ENCODE peak calls at places on chromosomes 3 and 15, in four cellular contexts. P is A549, A is esophagus squamous epithelium, T is breast epithelium. C is an unnamed sample.
A peak's percentile ranks its signal among the peaks of the same experiment; 100 is the strongest.

GRCh38 chr3:183515968-183516851 is 39.3 kb downstream of the KLHL6 start:
- DNase-seq in A (no peak), T (no peak), P (no peak), C (no peak)

GRCh38 chr15:35279811-35280210 is 194.7 kb upstream of the NANOGP8 start:
- DNase-seq in A (no peak), P (no peak), T (no peak), C (no peak)

GRCh38 chr3:172536993-172537419 is 13.8 kb upstream of the TNFSF10 start:
- DNase-seq in P (no peak), T (no peak), A (no peak), C (no peak)

GRCh38 chr3:14231998-14232501 is 53.4 kb downstream of the LSM3 start:
- DNase-seq in T (no peak), P (no peak), A (no peak), C (no peak)

GRCh38 chr3:46692566-46692983 is 904 bp downstream of the ALS2CL start:
- DNase-seq in T (peak; percentile 87), A (no peak), P (peak; percentile 67), C (no peak)

GRCh38 chr15:66783327-66784124 is 81.5 kb downstream of the SMAD6 start:
- DNase-seq in T (no peak), A (no peak), P (no peak), C (no peak)

GRCh38 chr3:15859507-15860013 is 61.8 kb upstream of the ANKRD28 start:
- DNase-seq in T (peak; percentile 74), P (peak; percentile 86), A (peak; percentile 16), C (peak; percentile 91)

GRCh38 chr15:33547876-33548275 is 237.1 kb downstream of the RYR3 start:
- DNase-seq in A (no peak), T (no peak), P (peak; percentile 22), C (peak; percentile 38)

GRCh38 chr3:138124689-138125420 is 7.3 kb downstream of the A4GNT start:
- DNase-seq in A (no peak), P (no peak), T (no peak), C (no peak)

DNA sequence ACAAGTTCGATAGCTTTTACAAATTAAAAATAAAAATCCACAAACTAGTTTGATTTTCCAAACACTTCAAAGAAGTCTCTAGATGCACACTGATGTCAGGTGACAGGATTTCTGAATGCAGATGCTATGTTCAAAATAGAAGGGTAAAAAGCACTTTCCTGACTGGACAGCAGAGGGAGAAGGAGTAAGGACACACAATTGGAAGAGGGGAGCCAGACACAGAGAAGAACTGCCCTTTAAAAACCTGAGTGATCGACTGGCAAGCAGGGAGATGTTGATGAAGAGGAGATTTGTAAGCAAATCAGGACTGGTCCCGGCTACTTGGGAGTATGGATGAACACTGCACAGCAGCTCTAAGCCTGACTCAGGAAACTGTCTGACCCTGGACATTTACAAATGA is 612.8 kb downstream of the MAGI1 start:
- DNase-seq in A (no peak), T (no peak), P (peak; percentile 12), C (no peak)
- TF ChIP-seq CTCF in A (peak; percentile 5), T (no peak), P (no peak), C (peak; percentile 15)

GRCh38 chr15:64460206-64460736 is at the start of gene ZNF609:
- DNase-seq in A (peak; percentile 54), T (peak; percentile 88), P (peak; percentile 96), C (peak; percentile 96)
- TF ChIP-seq POLR2A in A (no peak), T (peak; percentile 46), P (peak; percentile 20), C (no peak)

DNA sequence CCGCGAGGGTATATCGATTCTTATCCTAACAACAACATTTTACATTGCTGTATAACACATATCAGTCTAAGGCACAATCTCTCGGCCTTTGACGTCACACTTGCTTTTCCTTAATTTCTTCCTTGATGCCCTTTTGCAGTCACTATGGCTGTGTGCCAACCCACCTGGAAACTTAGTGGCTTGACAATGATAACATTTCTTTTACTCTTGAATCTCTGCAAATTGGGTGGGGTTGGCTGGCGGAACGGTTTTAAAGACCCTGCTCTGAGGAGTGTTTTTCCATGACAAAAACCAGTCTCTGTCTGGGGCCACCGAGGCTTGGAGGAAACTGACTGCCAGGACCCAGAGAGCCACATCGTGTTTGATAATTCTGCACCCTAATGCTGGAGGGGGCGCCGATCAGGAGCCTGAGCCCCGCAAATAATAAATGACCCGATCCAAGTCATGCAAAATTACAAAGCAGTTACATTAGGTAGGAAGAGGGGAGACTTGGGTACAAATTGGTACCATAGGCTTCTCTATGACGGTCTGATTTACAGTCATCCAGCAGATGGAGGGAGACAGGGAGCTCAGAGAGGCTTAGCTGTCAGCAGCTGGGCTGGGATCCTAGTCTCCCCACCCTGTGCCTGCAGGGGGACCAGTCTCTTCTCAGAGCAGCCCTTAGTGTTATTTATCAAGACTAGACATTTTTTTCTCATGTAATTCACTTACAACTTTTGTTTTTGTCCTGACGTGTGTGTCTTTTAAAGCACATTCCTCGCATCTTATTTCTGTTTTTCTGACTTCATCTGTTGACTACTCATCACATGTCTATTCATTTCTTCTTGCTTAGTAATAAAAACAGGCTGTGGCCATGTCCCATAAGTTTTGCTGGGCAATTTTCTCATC is 115.8 kb downstream of the KLF13 start:
- DNase-seq in T (no peak), A (no peak), P (peak; percentile 52), C (no peak)
- TF ChIP-seq CTCF in T (no peak), A (no peak), P (peak; percentile 12), C (no peak)

GRCh38 chr3:9638939-9639338 is 10.4 kb upstream of the MTMR14 start:
- DNase-seq in A (no peak), P (no peak), T (no peak), C (no peak)
- TF ChIP-seq POLR2A in A (no peak), P (no peak), T (no peak), C (no peak)

GRCh38 chr3:150074277-150074676 is 103.6 kb upstream of the PFN2 start:
- DNase-seq in A (no peak), T (no peak), P (no peak), C (no peak)
- TF ChIP-seq CTCF in A (no peak), T (no peak), P (no peak), C (no peak)

GRCh38 chr15:83207622-83208356 is at the start of gene HDGFL3:
- DNase-seq in T (peak; percentile 42), A (no peak), P (peak; percentile 74), C (peak; percentile 79)
- TF ChIP-seq POLR2A in T (no peak), A (no peak), P (peak; percentile 76), C (no peak)

GRCh38 chr15:98580577-98580976 is 67.8 kb upstream of the IGF1R start:
- DNase-seq in P (no peak), T (no peak), A (no peak), C (no peak)

GRCh38 chr15:98586066-98586465 is 62.3 kb upstream of the IGF1R start:
- DNase-seq in P (no peak), T (no peak), A (no peak), C (no peak)

GRCh38 chr15:98582900-98583554 is 65.3 kb upstream of the IGF1R start:
- DNase-seq in P (no peak), A (no peak), T (no peak), C (no peak)

GRCh38 chr15:98583758-98584157 is 64.6 kb upstream of the IGF1R start:
- DNase-seq in A (no peak), T (no peak), P (no peak), C (no peak)

GRCh38 chr15:98581715-98582114 is 66.6 kb upstream of the IGF1R start:
- DNase-seq in A (no peak), P (no peak), T (no peak), C (no peak)
- TF ChIP-seq CTCF in A (no peak), P (peak; percentile 25), T (no peak), C (no peak)

GRCh38 chr3:33717866-33718594 is at the start of gene CLASP2:
- DNase-seq in P (peak; percentile 91), T (peak; percentile 72), A (peak; percentile 34), C (peak; percentile 93)
- TF ChIP-seq POLR2A in P (peak; percentile 84), T (no peak), A (no peak), C (peak; percentile 73)

DNA sequence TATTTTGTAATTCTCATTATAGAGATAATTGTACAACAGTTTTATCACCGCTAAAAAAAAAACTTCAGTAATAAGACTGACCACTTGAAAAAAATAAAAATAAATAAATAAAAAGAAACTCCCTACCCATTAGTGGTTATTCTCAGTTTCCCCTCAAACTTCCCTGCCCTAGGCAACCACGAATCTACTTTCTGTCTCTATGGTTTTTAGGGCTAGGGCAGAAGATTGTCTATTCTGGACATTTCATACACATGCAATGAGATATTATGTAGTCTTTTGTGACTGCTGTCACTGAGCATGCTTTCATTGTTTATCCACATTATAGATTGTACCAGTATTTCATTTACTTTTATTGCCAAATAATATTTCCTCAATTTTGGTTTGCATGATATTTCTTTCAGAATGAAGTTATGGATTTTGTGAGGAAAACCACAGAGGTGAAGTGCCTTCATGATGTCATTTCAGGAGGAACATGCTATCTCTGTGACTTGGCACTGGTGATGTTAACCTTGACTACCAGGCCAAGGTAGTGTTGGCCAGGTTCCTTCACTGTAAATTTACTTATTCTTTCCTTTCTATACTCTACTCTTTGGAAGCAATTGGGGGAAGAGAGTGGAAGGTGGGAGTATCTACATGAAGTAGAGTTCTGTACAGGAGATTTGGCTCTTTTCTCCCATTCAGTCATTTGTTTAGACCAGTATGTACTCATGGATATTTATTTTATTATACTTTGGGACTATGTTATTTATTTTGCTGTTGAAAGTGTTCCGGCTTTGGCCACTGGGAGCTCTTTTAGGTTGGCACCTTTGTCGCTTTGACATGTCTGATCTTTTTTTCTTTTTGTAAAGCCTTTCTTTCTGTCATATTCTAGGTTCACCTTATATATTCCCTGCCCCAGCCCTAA is 86.3 kb downstream of the GMPS start:
- DNase-seq in P (no peak), T (no peak), A (no peak), C (no peak)
- TF ChIP-seq CTCF in P (no peak), T (no peak), A (no peak), C (no peak)